ENCODE peak calls at places on chromosome 7, in six cellular contexts. One of them, this sample, is unnamed.

GRCh38 chr7:20858913-20859312 is 72.2 kb upstream of the SP8 start:
- DNase-seq in mesenchymal stem cell: no peak
- DNase-seq in IMR-90: no peak
- DNase-seq in H9: no peak
- DNase-seq in neuronal stem cell: no peak
- DNase-seq in trophoblast cell: no peak
- DNase-seq in this sample: no peak

GRCh38 chr7:73852500-73852899 is 8.5 kb upstream of the TMEM270 start:
- DNase-seq in mesenchymal stem cell: no peak
- DNase-seq in IMR-90: no peak
- DNase-seq in H9: no peak
- DNase-seq in neuronal stem cell: no peak
- DNase-seq in trophoblast cell: peak; percentile 93
- DNase-seq in this sample: no peak

GRCh38 chr7:49791089-49791741 is 17.8 kb downstream of the VWC2 start:
- DNase-seq in mesenchymal stem cell: no peak
- DNase-seq in IMR-90: no peak
- DNase-seq in H9: peak; percentile 71
- DNase-seq in neuronal stem cell: peak; percentile 51
- DNase-seq in trophoblast cell: peak; percentile 9
- DNase-seq in this sample: no peak

GRCh38 chr7:16926283-16926682 is 44.5 kb upstream of the AGR3 start:
- DNase-seq in mesenchymal stem cell: peak; percentile 57
- DNase-seq in IMR-90: peak; percentile 54
- DNase-seq in H9: no peak
- DNase-seq in neuronal stem cell: no peak
- DNase-seq in trophoblast cell: peak; percentile 17
- DNase-seq in this sample: no peak

GRCh38 chr7:26624839-26625238 is 239.6 kb downstream of the SKAP2 start:
- DNase-seq in mesenchymal stem cell: no peak
- DNase-seq in IMR-90: no peak
- DNase-seq in H9: no peak
- DNase-seq in neuronal stem cell: no peak
- DNase-seq in trophoblast cell: no peak
- DNase-seq in this sample: no peak

GRCh38 chr7:77923419-77923818 is 124.8 kb downstream of the PHTF2 start:
- DNase-seq in mesenchymal stem cell: peak; percentile 37
- DNase-seq in IMR-90: no peak
- DNase-seq in H9: no peak
- DNase-seq in neuronal stem cell: no peak
- DNase-seq in trophoblast cell: no peak
- DNase-seq in this sample: no peak

GRCh38 chr7:151088856-151089699 is 2.8 kb downstream of the AGAP3 start:
- DNase-seq in mesenchymal stem cell: peak; percentile 98
- DNase-seq in IMR-90: peak; percentile 76
- DNase-seq in H9: no peak
- DNase-seq in neuronal stem cell: peak; percentile 58
- DNase-seq in trophoblast cell: no peak
- DNase-seq in this sample: no peak

GRCh38 chr7:17298840-17299476 is 506 bp downstream of the AHR start:
- DNase-seq in mesenchymal stem cell: peak; percentile 43
- DNase-seq in IMR-90: peak; percentile 12
- DNase-seq in H9: peak; percentile 43
- DNase-seq in neuronal stem cell: peak; percentile 20
- DNase-seq in trophoblast cell: peak; percentile 27
- DNase-seq in this sample: no peak

GRCh38 chr7:97021443-97022261 is 3.0 kb downstream of the DLX5 start:
- DNase-seq in mesenchymal stem cell: no peak
- DNase-seq in IMR-90: no peak
- DNase-seq in H9: peak; percentile 68
- DNase-seq in neuronal stem cell: peak; percentile 62
- DNase-seq in trophoblast cell: peak; percentile 88
- DNase-seq in this sample: peak; percentile 75

GRCh38 chr7:133845005-133845404 is 282.1 kb upstream of the LRGUK start:
- DNase-seq in mesenchymal stem cell: no peak
- DNase-seq in IMR-90: no peak
- DNase-seq in H9: no peak
- DNase-seq in neuronal stem cell: no peak
- DNase-seq in trophoblast cell: no peak
- DNase-seq in this sample: no peak

GRCh38 chr7:96120856-96121255 is 201.0 kb downstream of the SLC25A13 start:
- DNase-seq in mesenchymal stem cell: no peak
- DNase-seq in IMR-90: no peak
- DNase-seq in H9: no peak
- DNase-seq in neuronal stem cell: no peak
- DNase-seq in trophoblast cell: no peak
- DNase-seq in this sample: no peak

GRCh38 chr7:106640368-106641141 is 20.4 kb downstream of the CCDC71L start:
- DNase-seq in mesenchymal stem cell: peak; percentile 79
- DNase-seq in IMR-90: peak; percentile 81
- DNase-seq in H9: no peak
- DNase-seq in neuronal stem cell: no peak
- DNase-seq in trophoblast cell: no peak
- DNase-seq in this sample: no peak

GRCh38 chr7:116802784-116803183 is 59.6 kb upstream of the CAPZA2 start:
- DNase-seq in mesenchymal stem cell: peak; percentile 86
- DNase-seq in IMR-90: peak; percentile 80
- DNase-seq in H9: no peak
- DNase-seq in neuronal stem cell: peak; percentile 14
- DNase-seq in trophoblast cell: peak; percentile 77
- DNase-seq in this sample: no peak

GRCh38 chr7:44603208-44603607 is 3.2 kb upstream of the OGDH start:
- DNase-seq in mesenchymal stem cell: no peak
- DNase-seq in IMR-90: no peak
- DNase-seq in H9: no peak
- DNase-seq in neuronal stem cell: no peak
- DNase-seq in trophoblast cell: no peak
- DNase-seq in this sample: no peak

GRCh38 chr7:130009848-130010688 is 41.1 kb downstream of the ZC3HC1 start:
- DNase-seq in mesenchymal stem cell: peak; percentile 95
- DNase-seq in IMR-90: peak; percentile 89
- DNase-seq in H9: no peak
- DNase-seq in neuronal stem cell: no peak
- DNase-seq in trophoblast cell: peak; percentile 95
- DNase-seq in this sample: no peak

GRCh38 chr7:26603631-26604030 is 260.8 kb downstream of the SKAP2 start:
- DNase-seq in mesenchymal stem cell: peak; percentile 9
- DNase-seq in IMR-90: no peak
- DNase-seq in H9: peak; percentile 70
- DNase-seq in neuronal stem cell: no peak
- DNase-seq in trophoblast cell: peak; percentile 66
- DNase-seq in this sample: peak; percentile 27

GRCh38 chr7:91201731-91202130 is 62.5 kb upstream of the FZD1 start:
- DNase-seq in mesenchymal stem cell: no peak
- DNase-seq in IMR-90: no peak
- DNase-seq in H9: no peak
- DNase-seq in neuronal stem cell: peak; percentile 27
- DNase-seq in trophoblast cell: no peak
- DNase-seq in this sample: no peak

GRCh38 chr7:50418086-50418515 is 32.0 kb downstream of the FIGNL1 start:
- DNase-seq in mesenchymal stem cell: peak; percentile 78
- DNase-seq in IMR-90: peak; percentile 75
- DNase-seq in H9: peak; percentile 90
- DNase-seq in neuronal stem cell: peak; percentile 60
- DNase-seq in trophoblast cell: peak; percentile 69
- DNase-seq in this sample: peak; percentile 75

GRCh38 chr7:2031496-2031895 is 201.2 kb downstream of the MAD1L1 start:
- DNase-seq in mesenchymal stem cell: no peak
- DNase-seq in IMR-90: no peak
- DNase-seq in H9: no peak
- DNase-seq in neuronal stem cell: no peak
- DNase-seq in trophoblast cell: no peak
- DNase-seq in this sample: no peak

GRCh38 chr7:43634384-43634783 is 51.5 kb downstream of the STK17A start:
- DNase-seq in mesenchymal stem cell: no peak
- DNase-seq in IMR-90: no peak
- DNase-seq in H9: no peak
- DNase-seq in neuronal stem cell: no peak
- DNase-seq in trophoblast cell: no peak
- DNase-seq in this sample: no peak

GRCh38 chr7:150993511-150993910 is 2.7 kb downstream of the NOS3 start:
- DNase-seq in mesenchymal stem cell: no peak
- DNase-seq in IMR-90: no peak
- DNase-seq in H9: peak; percentile 80
- DNase-seq in neuronal stem cell: no peak
- DNase-seq in trophoblast cell: no peak
- DNase-seq in this sample: no peak

GRCh38 chr7:116780966-116781365 is 81.4 kb upstream of the CAPZA2 start:
- DNase-seq in mesenchymal stem cell: no peak
- DNase-seq in IMR-90: no peak
- DNase-seq in H9: peak; percentile 39
- DNase-seq in neuronal stem cell: no peak
- DNase-seq in trophoblast cell: peak; percentile 99
- DNase-seq in this sample: no peak

GRCh38 chr7:102463841-102464576 is 654 bp downstream of the ALKBH4 start:
- DNase-seq in mesenchymal stem cell: peak; percentile 25
- DNase-seq in IMR-90: no peak
- DNase-seq in H9: peak; percentile 30
- DNase-seq in neuronal stem cell: no peak
- DNase-seq in trophoblast cell: no peak
- DNase-seq in this sample: no peak

GRCh38 chr7:100208911-100209408 is 10.8 kb upstream of the PVRIG start:
- DNase-seq in mesenchymal stem cell: no peak
- DNase-seq in IMR-90: no peak
- DNase-seq in H9: no peak
- DNase-seq in neuronal stem cell: no peak
- DNase-seq in trophoblast cell: no peak
- DNase-seq in this sample: no peak

GRCh38 chr7:5712566-5712965 is 68.9 kb downstream of the RNF216 start:
- DNase-seq in mesenchymal stem cell: no peak
- DNase-seq in IMR-90: no peak
- DNase-seq in H9: no peak
- DNase-seq in neuronal stem cell: no peak
- DNase-seq in trophoblast cell: no peak
- DNase-seq in this sample: no peak
- H4K91ac ChIP-seq in mesenchymal stem cell: no peak overlapping the region
- H4K91ac ChIP-seq in IMR-90: no peak overlapping the region
- H4K91ac ChIP-seq in H9: no peak overlapping the region
- H4K91ac ChIP-seq in neuronal stem cell: no peak overlapping the region
- H4K91ac ChIP-seq in trophoblast cell: no peak overlapping the region
- H4K91ac ChIP-seq in this sample: no peak overlapping the region

DNA sequence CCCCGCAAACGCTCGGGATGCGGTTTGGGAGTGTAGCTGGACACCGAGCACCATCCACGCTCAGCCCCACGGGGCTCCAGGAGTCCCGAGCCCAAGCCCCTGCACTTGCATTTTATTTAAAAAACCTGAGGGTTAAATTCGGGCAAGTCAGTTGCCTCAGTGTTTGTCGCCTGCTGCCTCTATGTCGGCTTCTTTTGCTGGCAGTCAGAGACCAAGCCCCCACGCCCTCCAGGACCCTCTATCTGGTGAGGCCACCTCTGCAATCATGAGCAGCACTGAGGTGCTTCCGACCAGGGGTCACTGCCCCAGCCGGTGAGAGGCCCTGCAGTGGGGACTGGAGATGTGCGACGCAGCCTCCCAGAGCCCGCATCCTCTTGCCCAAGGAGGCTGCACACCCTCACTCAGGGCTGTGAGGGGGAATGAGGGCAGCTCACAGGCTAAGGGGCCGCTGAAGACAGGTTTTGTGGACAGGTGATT is 13.3 kb upstream of the ZNF273 start:
- DNase-seq in mesenchymal stem cell: no peak
- DNase-seq in IMR-90: no peak
- DNase-seq in H9: no peak
- DNase-seq in neuronal stem cell: no peak
- DNase-seq in trophoblast cell: no peak
- DNase-seq in this sample: no peak
- H4K91ac ChIP-seq in mesenchymal stem cell: no peak overlapping the region
- H4K91ac ChIP-seq in IMR-90: no peak overlapping the region
- H4K91ac ChIP-seq in H9: no peak overlapping the region
- H4K91ac ChIP-seq in neuronal stem cell: no peak overlapping the region
- H4K91ac ChIP-seq in trophoblast cell: no peak overlapping the region
- H4K91ac ChIP-seq in this sample: no peak overlapping the region

GRCh38 chr7:158017226-158018060 is 570.2 kb downstream of the PTPRN2 start:
- DNase-seq in mesenchymal stem cell: no peak
- DNase-seq in IMR-90: no peak
- DNase-seq in H9: no peak
- DNase-seq in neuronal stem cell: no peak
- DNase-seq in trophoblast cell: no peak
- DNase-seq in this sample: no peak
- H4K91ac ChIP-seq in mesenchymal stem cell: no peak overlapping the region
- H4K91ac ChIP-seq in IMR-90: no peak overlapping the region
- H4K91ac ChIP-seq in H9: no peak overlapping the region
- H4K91ac ChIP-seq in neuronal stem cell: no peak overlapping the region
- H4K91ac ChIP-seq in trophoblast cell: no peak overlapping the region
- H4K91ac ChIP-seq in this sample: peak overlapping the region; percentile 86

GRCh38 chr7:12158334-12159060 is 52.6 kb upstream of the TMEM106B start:
- DNase-seq in mesenchymal stem cell: peak; percentile 35
- DNase-seq in IMR-90: peak; percentile 64
- DNase-seq in H9: no peak
- DNase-seq in neuronal stem cell: no peak
- DNase-seq in trophoblast cell: no peak
- DNase-seq in this sample: no peak
- H4K91ac ChIP-seq in mesenchymal stem cell: no peak overlapping the region
- H4K91ac ChIP-seq in IMR-90: no peak overlapping the region
- H4K91ac ChIP-seq in H9: no peak overlapping the region
- H4K91ac ChIP-seq in neuronal stem cell: no peak overlapping the region
- H4K91ac ChIP-seq in trophoblast cell: no peak overlapping the region
- H4K91ac ChIP-seq in this sample: no peak overlapping the region